ENCODE peak calls at places on chromosome 21, in seven cellular contexts. A is H9, F is IMR-90, D is mesendoderm, B is H1, U is mesenchymal stem cell, K is trophoblast cell. X is an unnamed sample.

GRCh38 chr21:15445327-15445726 is 284.5 kb upstream of the USP25 start:
- DNase-seq in K (no peak), D (no peak), F (no peak), B (no peak), A (peak; percentile 71), U (no peak), X (no peak)

GRCh38 chr21:18772404-18772803 is 368.8 kb upstream of the TMPRSS15 start:
- DNase-seq in U (no peak), D (no peak), A (no peak), K (no peak), B (no peak), F (no peak), X (no peak)

GRCh38 chr21:42395910-42396625 is at the start of gene TMPRSS3:
- DNase-seq in F (no peak), A (no peak), U (no peak), D (peak; percentile 22), K (peak; percentile 34), B (no peak), X (no peak)

GRCh38 chr21:43321111-43321510 is 105.8 kb downstream of the SIK1 start:
- DNase-seq in K (no peak), F (peak; percentile 37), B (no peak), D (no peak), A (no peak), U (peak; percentile 69), X (no peak)

GRCh38 chr21:46046471-46046870 is 51.4 kb upstream of the COL6A2 start:
- DNase-seq in B (no peak), D (no peak), A (peak; percentile 16), K (no peak), U (no peak), F (no peak), X (no peak)

GRCh38 chr21:29390778-29391177 is 92.1 kb downstream of the BACH1 start:
- DNase-seq in K (no peak), B (no peak), U (no peak), A (no peak), F (no peak), D (no peak), X (no peak)

GRCh38 chr21:38913120-38913975 is 107.6 kb downstream of the ETS2 start:
- DNase-seq in B (peak; percentile 80), F (peak; percentile 69), A (peak; percentile 84), U (peak; percentile 40), K (peak; percentile 77), D (peak; percentile 78), X (peak; percentile 30)

GRCh38 chr21:40640427-40640826 is 206.5 kb downstream of the DSCAM start:
- DNase-seq in U (no peak), A (no peak), F (no peak), K (no peak), D (no peak), B (no peak), X (no peak)

GRCh38 chr21:39353295-39353694 is 4.4 kb upstream of the HMGN1 start:
- DNase-seq in A (no peak), D (no peak), U (peak; percentile 60), B (no peak), F (peak; percentile 73), K (no peak), X (no peak)

GRCh38 chr21:46191257-46191685 is 7.0 kb upstream of the SPATC1L start:
- DNase-seq in U (peak; percentile 86), A (peak; percentile 25), D (no peak), K (peak; percentile 36), B (no peak), F (peak; percentile 85), X (no peak)

GRCh38 chr21:24290151-24290833 is 1317.0 kb downstream of the MRPL39 start:
- DNase-seq in F (no peak), K (no peak), B (no peak), U (no peak), D (peak; percentile 5), A (no peak), X (no peak)

GRCh38 chr21:46220275-46220810 is 8.2 kb downstream of the LSS start:
- DNase-seq in A (no peak), U (no peak), F (no peak), K (no peak), D (no peak), B (no peak), X (no peak)

GRCh38 chr21:25735895-25736597 is 1.3 kb downstream of the GABPA start:
- DNase-seq in K (peak; percentile 33), D (peak; percentile 75), F (peak; percentile 42), U (peak; percentile 61), B (no peak), A (no peak), X (no peak)

GRCh38 chr21:14900611-14901010 is 164.2 kb downstream of the NRIP1 start:
- DNase-seq in A (no peak), B (no peak), D (no peak), K (no peak), F (peak; percentile 63), U (peak; percentile 14), X (no peak)

GRCh38 chr21:46184625-46185555 is 631 bp upstream of the SPATC1L start:
- DNase-seq in F (peak; percentile 75), K (peak; percentile 43), U (peak; percentile 94), D (peak; percentile 99), B (peak; percentile 89), A (peak; percentile 95), X (peak; percentile 95)

GRCh38 chr21:45982256-45982757 is 737 bp downstream of the COL6A1 start:
- DNase-seq in K (no peak), U (no peak), D (no peak), F (no peak), A (no peak), B (peak; percentile 62), X (no peak)

GRCh38 chr21:16324630-16325029 is 594.8 kb downstream of the USP25 start:
- DNase-seq in K (no peak), D (no peak), F (no peak), A (no peak), B (no peak), U (no peak), X (no peak)

GRCh38 chr21:32020551-32020950 is 147.7 kb downstream of the HUNK start:
- DNase-seq in K (no peak), U (no peak), B (no peak), A (no peak), D (no peak), F (no peak), X (no peak)

GRCh38 chr21:23601549-23601948 is 2005.7 kb downstream of the MRPL39 start:
- DNase-seq in D (no peak), U (no peak), B (no peak), A (no peak), K (no peak), F (no peak), X (no peak)

GRCh38 chr21:43020771-43021170 is 46.4 kb downstream of the PKNOX1 start:
- DNase-seq in F (no peak), B (no peak), K (no peak), D (no peak), A (no peak), U (no peak), X (no peak)

GRCh38 chr21:17003763-17004373 is 509.0 kb upstream of the CXADR start:
- DNase-seq in U (no peak), A (no peak), F (peak; percentile 3), B (no peak), D (no peak), K (no peak), X (no peak)

GRCh38 chr21:37380349-37381323 is 14.1 kb downstream of the DYRK1A start:
- DNase-seq in A (peak; percentile 49), B (no peak), D (peak; percentile 50), U (no peak), F (no peak), K (no peak), X (no peak)
- H4K8ac ChIP-seq in A (no peak overlapping the region), B (no peak overlapping the region), D (no peak overlapping the region), U (no peak overlapping the region), F (no peak overlapping the region), K (no peak overlapping the region), X (no peak overlapping the region)

DNA sequence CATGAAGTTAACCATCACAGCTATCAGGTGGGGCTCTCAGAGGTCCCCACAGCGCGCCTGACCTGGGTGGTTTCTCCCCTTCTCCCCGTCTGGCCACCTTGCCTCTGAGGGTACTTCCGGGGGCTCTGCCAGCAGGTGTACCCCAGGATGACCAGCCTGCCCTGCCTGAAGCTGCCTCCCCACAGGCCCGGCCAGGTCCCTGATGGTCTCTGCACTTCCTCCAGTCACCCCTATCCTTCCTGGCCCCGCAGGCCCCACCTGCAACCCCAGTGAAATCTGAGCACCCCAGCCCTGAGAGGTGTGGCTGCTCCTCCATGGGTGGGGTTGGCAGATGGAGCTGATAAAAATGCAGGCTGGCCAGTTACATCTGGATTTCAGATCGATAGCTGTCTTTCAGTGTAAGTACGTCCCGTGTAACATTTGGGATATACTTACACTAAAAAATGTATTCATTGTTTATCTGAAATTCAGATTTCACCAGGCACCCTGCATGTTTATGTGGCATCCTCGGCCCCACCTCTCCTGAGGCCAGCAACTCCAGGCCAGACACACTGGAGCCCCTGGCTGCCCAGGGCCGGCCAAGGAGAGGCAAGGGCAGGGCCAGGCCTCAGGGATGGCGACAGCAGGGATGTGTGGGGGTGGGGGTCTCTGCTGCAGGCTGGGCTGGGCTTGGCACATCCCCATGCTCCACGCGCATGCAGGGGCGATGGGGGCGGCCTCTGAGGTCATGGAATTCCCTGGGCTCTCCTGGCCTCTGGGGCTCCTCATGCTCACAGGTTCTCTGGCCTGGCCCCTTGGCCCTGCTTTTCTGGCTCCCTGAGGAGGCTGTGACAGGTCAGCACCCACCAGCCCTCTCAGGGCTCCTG is 25.1 kb downstream of the LRRC3 start:
- DNase-seq in K (no peak), U (no peak), B (no peak), D (no peak), A (no peak), F (no peak), X (no peak)
- H2BK120ac ChIP-seq in K (no peak overlapping the region), U (no peak overlapping the region), B (no peak overlapping the region), D (no peak overlapping the region), A (no peak overlapping the region), F (no peak overlapping the region), X (no peak overlapping the region)

GRCh38 chr21:35363458-35363857 is 314.4 kb upstream of the RUNX1 start:
- DNase-seq in F (no peak), U (no peak), D (no peak), B (no peak), A (no peak), K (no peak), X (no peak)
- H4K8ac ChIP-seq in F (no peak overlapping the region), U (no peak overlapping the region), D (no peak overlapping the region), B (no peak overlapping the region), A (no peak overlapping the region), K (no peak overlapping the region), X (no peak overlapping the region)

DNA sequence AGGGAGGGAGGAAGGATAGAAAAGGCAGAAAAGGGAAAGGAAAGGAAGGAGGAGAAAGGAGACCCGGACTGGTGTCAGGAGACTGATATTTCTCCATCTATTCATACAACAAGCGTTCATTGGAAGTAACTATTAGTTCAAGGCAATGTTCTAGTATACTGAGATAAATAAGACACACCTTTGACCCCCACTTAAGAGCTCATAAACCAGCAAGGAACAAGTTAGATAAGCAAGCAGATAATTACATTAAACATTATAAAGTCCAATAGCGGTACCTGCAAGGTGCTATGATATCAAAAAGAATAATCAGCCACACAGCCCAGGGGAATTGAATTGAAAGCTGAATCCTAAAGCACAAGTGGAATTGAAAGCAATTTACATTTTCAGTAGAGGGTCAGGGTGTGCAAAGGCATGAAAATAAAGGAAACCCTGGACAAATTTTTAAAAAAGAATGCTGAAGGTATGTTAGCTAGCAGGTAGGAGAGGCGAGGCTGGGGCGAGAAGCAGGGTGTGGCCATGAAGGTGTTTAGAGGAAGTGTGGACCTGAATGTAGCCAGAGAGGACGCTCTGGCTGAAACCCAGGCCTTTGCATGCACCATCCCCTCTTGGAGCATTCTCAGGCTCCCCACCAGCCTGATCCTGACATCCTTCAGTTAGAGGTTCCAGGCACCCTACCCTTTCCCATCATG is 200.0 kb downstream of the SETD4 start:
- DNase-seq in F (no peak), K (no peak), B (no peak), U (no peak), A (no peak), D (no peak), X (no peak)
- H2BK120ac ChIP-seq in F (no peak overlapping the region), K (no peak overlapping the region), B (no peak overlapping the region), U (no peak overlapping the region), A (no peak overlapping the region), D (no peak overlapping the region), X (no peak overlapping the region)